ENCODE peak calls at places on chromosome 10, in ten cellular contexts. J is Peyer's patch; L is GM23248; X is neuronal stem cell; O is uterus; T is colonic mucosa; D is HCT116; H is CD8-positive, alpha-beta T cell; B is effector memory CD4-positive, alpha-beta T cell; F is heart right ventricle. E is an unnamed sample.

GRCh38 chr10:69802424-69803161 is 887 bp downstream of the COL13A1 start:
- DNase-seq in X (peak; percentile 57), D (no peak), L (peak; percentile 70), O (peak; percentile 40), B (no peak), F (peak; percentile 57), T (peak; percentile 31), J (no peak), H (no peak), E (peak; percentile 68)

GRCh38 chr10:3872700-3873099 is 87.7 kb upstream of the KLF6 start:
- DNase-seq in X (no peak), O (no peak), F (no peak), L (no peak), D (no peak), T (no peak), B (no peak), J (peak; percentile 44), H (no peak), E (no peak)

GRCh38 chr10:636769-637168 is 52.7 kb downstream of the DIP2C start:
- DNase-seq in F (no peak), H (no peak), X (no peak), J (no peak), B (no peak), T (no peak), D (no peak), L (no peak), O (no peak), E (no peak)

GRCh38 chr10:3869036-3869435 is 84.0 kb upstream of the KLF6 start:
- DNase-seq in J (no peak), B (no peak), H (no peak), T (peak; percentile 67), X (no peak), D (no peak), O (no peak), L (no peak), F (no peak), E (no peak)

GRCh38 chr10:111177379-111177778 is 100.5 kb downstream of the ADRA2A start:
- DNase-seq in L (no peak), F (no peak), X (no peak), D (no peak), H (no peak), B (no peak), O (no peak), J (no peak), T (no peak), E (no peak)

GRCh38 chr10:1604246-1604645 is 133.1 kb downstream of the ADARB2 start:
- DNase-seq in H (no peak), X (no peak), D (no peak), O (no peak), J (peak; percentile 23), T (no peak), F (no peak), B (no peak), L (no peak), E (no peak)

GRCh38 chr10:97332586-97333350 is 1.8 kb downstream of the FRAT2 start:
- DNase-seq in J (peak; percentile 66), H (no peak), B (no peak), O (no peak), T (peak; percentile 66), X (peak; percentile 33), L (peak; percentile 90), D (no peak), F (no peak), E (no peak)

GRCh38 chr10:77381750-77382149 is 255.9 kb downstream of the KCNMA1 start:
- DNase-seq in L (no peak), O (no peak), D (no peak), H (no peak), J (no peak), T (no peak), B (no peak), F (no peak), X (no peak), E (no peak)

GRCh38 chr10:60606343-60607080 is 171.8 kb upstream of the CDK1 start:
- DNase-seq in X (no peak), B (no peak), T (no peak), F (no peak), O (no peak), J (no peak), D (no peak), H (no peak), L (peak; percentile 79), E (no peak)

GRCh38 chr10:30831401-30831800 is 200.3 kb downstream of the ZNF438 start:
- DNase-seq in D (no peak), L (no peak), X (no peak), F (no peak), H (no peak), J (no peak), T (no peak), O (no peak), B (no peak), E (no peak)

GRCh38 chr10:128629111-128630096 is 503.2 kb upstream of the MKI67 start:
- DNase-seq in O (no peak), X (no peak), D (peak; percentile 98), H (no peak), F (no peak), J (peak; percentile 57), T (no peak), B (no peak), L (peak; percentile 68), E (no peak)

GRCh38 chr10:17643339-17643754 is 604 bp upstream of the STAM start:
- DNase-seq in J (peak; percentile 82), B (no peak), L (peak; percentile 97), O (no peak), H (no peak), F (peak; percentile 58), X (no peak), T (no peak), D (no peak), E (peak; percentile 87)

GRCh38 chr10:77846718-77847311 is 79.7 kb downstream of the DLG5 start:
- DNase-seq in X (peak; percentile 72), H (peak; percentile 51), L (peak; percentile 81), O (peak; percentile 86), J (peak; percentile 87), B (peak; percentile 36), D (peak; percentile 16), F (peak; percentile 81), T (peak; percentile 87), E (peak; percentile 81)

GRCh38 chr10:42987121-42987541 is 89.7 kb upstream of the RET start:
- DNase-seq in J (peak; percentile 44), X (no peak), F (no peak), L (no peak), O (peak; percentile 10), B (no peak), T (peak; percentile 15), H (no peak), D (no peak), E (peak; percentile 30)

GRCh38 chr10:3570855-3571266 is 214.1 kb downstream of the KLF6 start:
- DNase-seq in L (peak; percentile 33), B (no peak), X (no peak), F (peak; percentile 56), T (no peak), D (no peak), J (no peak), H (no peak), O (no peak), E (no peak)

GRCh38 chr10:30185916-30186315 is 126.5 kb upstream of the JCAD start:
- DNase-seq in L (peak; percentile 92), O (no peak), T (no peak), X (no peak), H (no peak), D (no peak), B (no peak), F (no peak), J (no peak), E (peak; percentile 74)

GRCh38 chr10:2296179-2296578 is 558.9 kb upstream of the ADARB2 start:
- DNase-seq in D (no peak), F (no peak), B (no peak), L (no peak), J (no peak), O (no peak), H (no peak), T (no peak), X (no peak), E (no peak)

DNA sequence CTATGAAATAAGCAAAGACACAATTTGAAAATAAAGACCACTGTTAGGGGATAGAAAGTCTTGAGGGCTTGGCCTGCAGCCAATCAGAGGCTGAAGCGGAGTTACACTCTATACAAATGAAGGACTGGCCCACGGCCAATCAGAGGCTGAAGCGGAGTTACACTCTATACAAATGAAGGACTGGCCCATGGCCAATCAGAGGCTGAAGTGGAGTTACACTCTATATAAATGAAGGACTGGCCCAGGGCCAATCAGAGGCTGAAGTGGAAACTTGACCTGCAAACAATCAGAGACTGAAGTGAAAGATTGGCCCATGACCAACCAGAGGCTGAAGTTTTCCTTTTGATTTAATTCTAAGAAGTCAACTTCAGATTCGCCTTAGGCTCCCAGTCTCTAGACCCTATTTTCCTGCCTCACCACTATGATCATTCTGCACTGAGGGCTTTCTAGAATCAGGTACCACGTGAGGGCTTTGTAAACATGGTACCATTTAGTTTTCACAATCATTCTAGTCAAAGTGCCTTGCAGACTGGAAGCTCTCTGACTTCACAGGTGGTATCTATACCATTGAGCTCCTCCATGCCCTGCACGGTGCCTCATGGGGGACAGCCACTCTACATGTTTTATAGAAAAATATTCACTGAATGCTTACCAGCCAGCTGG is 106.6 kb downstream of the ABLIM1 start:
- DNase-seq in D (no peak), X (no peak), T (peak; percentile 85), L (no peak), B (no peak), J (peak; percentile 82), F (peak; percentile 59), H (no peak), O (peak; percentile 34), E (no peak)
- H3K27ac ChIP-seq in D (no peak overlapping the region), X (no peak overlapping the region), T (peak overlapping the region; percentile 52), L (no peak overlapping the region), B (no peak overlapping the region), J (peak overlapping the region; percentile 3), F (peak overlapping the region; percentile 75), H (no peak overlapping the region), O (peak overlapping the region; percentile 52), E (no peak overlapping the region)

GRCh38 chr10:22851865-22852239 is 76.0 kb upstream of the ARMC3 start:
- DNase-seq in O (no peak), D (no peak), T (no peak), F (no peak), L (no peak), B (no peak), X (no peak), H (no peak), J (no peak), E (no peak)
- H3K4me3 ChIP-seq in O (no peak overlapping the region), D (no peak overlapping the region), T (no peak overlapping the region), F (no peak overlapping the region), L (no peak overlapping the region), B (no peak overlapping the region), X (no peak overlapping the region), H (no peak overlapping the region), J (no peak overlapping the region), E (no peak overlapping the region)

GRCh38 chr10:28281726-28282325 is 21.0 kb downstream of the MPP7 start:
- DNase-seq in O (no peak), J (no peak), D (no peak), H (no peak), X (peak; percentile 15), L (no peak), B (no peak), F (no peak), T (no peak), E (no peak)
- H3K4me1 ChIP-seq in O (no peaks in the 10 kb centered on the region), J (no peaks in the 10 kb centered on the region), D (peaks cover 19% of the 10 kb centered on the region), H (peaks cover 9% of the 10 kb centered on the region), X (peaks cover 16% of the 10 kb centered on the region), L (peaks cover 4% of the 10 kb centered on the region), B (no peaks in the 10 kb centered on the region), F (peaks cover 6% of the 10 kb centered on the region), T (no peaks in the 10 kb centered on the region), E (peaks cover 4% of the 10 kb centered on the region)

DNA sequence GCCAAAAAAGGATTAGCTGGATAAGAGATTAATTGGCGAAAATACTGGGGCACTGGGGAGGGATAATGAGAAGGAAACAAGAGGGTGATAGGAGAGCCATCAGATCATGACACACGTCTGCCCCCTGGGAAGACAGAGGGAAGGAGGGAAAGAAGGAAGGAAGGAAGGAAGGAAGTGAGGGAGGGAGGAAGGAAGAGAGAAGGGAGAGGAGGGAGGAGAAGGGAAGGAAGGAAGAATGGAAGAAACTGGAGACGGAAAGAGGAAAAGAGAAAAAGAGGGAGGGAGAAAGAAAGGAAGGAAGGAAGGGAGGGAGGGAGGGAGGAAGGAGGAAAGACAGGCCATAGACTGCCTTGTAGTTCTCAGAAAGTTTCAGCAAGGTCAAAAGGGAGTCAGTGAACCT is 37.8 kb upstream of the WAC start:
- DNase-seq in L (no peak), O (no peak), H (no peak), J (no peak), F (no peak), T (no peak), D (no peak), B (no peak), X (no peak), E (no peak)
- H3K27ac ChIP-seq in L (no peak overlapping the region), O (no peak overlapping the region), H (no peak overlapping the region), J (no peak overlapping the region), F (no peak overlapping the region), T (no peak overlapping the region), D (no peak overlapping the region), B (no peak overlapping the region), X (no peak overlapping the region), E (no peak overlapping the region)